ENCODE peak calls at places on chromosome 10, in five cellular contexts. B is uterus, E is GM23248, I is AG08395, A is GM03348. W is an unnamed sample.
A peak's percentile ranks its signal among the peaks of the same experiment; 100 is the strongest.

GRCh38 chr10:13685885-13686284 is 99.1 kb downstream of the PRPF18 start:
- DNase-seq in B (no peak), E (no peak), I (no peak), A (no peak), W (no peak)

GRCh38 chr10:35447693-35448407 is 111.5 kb downstream of the CCNY start:
- DNase-seq in B (no peak), E (peak; percentile 70), I (peak; percentile 62), A (peak; percentile 79), W (no peak)

GRCh38 chr10:49138361-49138891 is 4.6 kb upstream of the FAM170B start:
- DNase-seq in B (peak; percentile 56), E (peak; percentile 93), I (peak; percentile 81), A (peak; percentile 74), W (no peak)

GRCh38 chr10:60073397-60073780 is 167.0 kb upstream of the CCDC6 start:
- DNase-seq in B (no peak), E (no peak), I (no peak), A (no peak), W (peak; percentile 28)

GRCh38 chr10:51503378-51503777 is 196.0 kb downstream of the CSTF2T start:
- DNase-seq in B (no peak), E (no peak), I (no peak), A (no peak), W (no peak)

GRCh38 chr10:44571701-44572100 is 186.8 kb upstream of the CXCL12 start:
- DNase-seq in B (no peak), E (peak; percentile 57), I (peak; percentile 38), A (peak; percentile 52), W (no peak)

GRCh38 chr10:58952162-58952561 is 224.3 kb upstream of the PHYHIPL start:
- DNase-seq in B (peak; percentile 36), E (peak; percentile 58), I (peak; percentile 21), A (peak; percentile 14), W (no peak)

GRCh38 chr10:100175873-100176272 is 10.0 kb downstream of the ERLIN1 start:
- DNase-seq in B (no peak), E (no peak), I (no peak), A (no peak), W (peak; percentile 14)

GRCh38 chr10:65779985-65780384 is 1145.9 kb upstream of the LRRTM3 start:
- DNase-seq in B (no peak), E (no peak), I (no peak), A (no peak), W (no peak)

GRCh38 chr10:133274751-133275682 is 1.7 kb downstream of the ADAM8 start:
- DNase-seq in B (no peak), E (peak; percentile 23), I (no peak), A (no peak), W (peak; percentile 40)

GRCh38 chr10:28666751-28667467 is 10.4 kb upstream of the BAMBI start:
- DNase-seq in B (no peak), E (no peak), I (no peak), A (no peak), W (no peak)

GRCh38 chr10:36531621-36532020 is 593.8 kb upstream of the ANKRD30A start:
- DNase-seq in B (no peak), E (peak; percentile 78), I (peak; percentile 27), A (no peak), W (no peak)

W was measured in DMS53.